ENCODE peak calls at places on chromosomes 13 and 19, in four cellular contexts. G is GM12878, F is IMR-90, X is K562. E is an unnamed sample.

GRCh38 chr13:24709186-24709913 is 29.1 kb downstream of the ATP12A start:
- DNase-seq in G (no peak), X (no peak), F (no peak), E (no peak)

GRCh38 chr13:46607768-46608553 is 55.0 kb downstream of the LRCH1 start:
- DNase-seq in X (no peak), G (no peak), F (no peak), E (no peak)

GRCh38 chr13:61316647-61317046 is 99.0 kb downstream of the PCDH20 start:
- DNase-seq in F (no peak), G (no peak), X (no peak), E (no peak)

GRCh38 chr19:1336079-1336684 is 47.5 kb upstream of the NDUFS7 start:
- DNase-seq in X (no peak), G (peak; percentile 26), F (no peak), E (no peak)

GRCh38 chr13:100508391-100508790 is 80.2 kb downstream of the GGACT start:
- DNase-seq in F (no peak), X (no peak), G (no peak), E (no peak)

GRCh38 chr13:112447761-112448603 is 71.8 kb downstream of the SPACA7 start:
- DNase-seq in X (no peak), F (no peak), G (no peak), E (no peak)

GRCh38 chr13:58573742-58574141 is 942.2 kb downstream of the PCDH17 start:
- DNase-seq in G (no peak), X (no peak), F (no peak), E (no peak)

GRCh38 chr13:89746554-89746953 is 1600.9 kb upstream of the MIR17HG start:
- DNase-seq in F (no peak), G (no peak), X (no peak), E (no peak)

GRCh38 chr13:26465954-26466353 is 91.5 kb upstream of the WASF3 start:
- DNase-seq in F (no peak), X (no peak), G (no peak), E (no peak)

GRCh38 chr13:51262501-51263211 is 40.5 kb downstream of the FAM124A start:
- DNase-seq in X (peak; percentile 27), G (no peak), F (no peak), E (no peak)

GRCh38 chr13:111658150-111659100 is 338.0 kb downstream of the TEX29 start:
- DNase-seq in X (no peak), G (no peak), F (no peak), E (no peak)

GRCh38 chr13:59587971-59588716 is 575.6 kb downstream of the DIAPH3 start:
- DNase-seq in G (no peak), X (no peak), F (no peak), E (peak; percentile 70)
- H3K9ac ChIP-seq in G (no peak overlapping the region), X (no peak overlapping the region), F (no peak overlapping the region), E (no peak overlapping the region)

GRCh38 chr13:30464496-30465351 is 1.0 kb downstream of the HMGB1 start:
- DNase-seq in X (peak; percentile 75), G (no peak), F (peak; percentile 70), E (no peak)

GRCh38 chr13:30466841-30467252 is 1.1 kb upstream of the HMGB1 start:
- DNase-seq in F (peak; percentile 20), G (no peak), X (peak; percentile 51), E (no peak)

GRCh38 chr13:30466358-30466714 is 600 bp upstream of the HMGB1 start:
- DNase-seq in F (peak; percentile 60), G (no peak), X (no peak), E (no peak)

GRCh38 chr13:30465541-30466357 is at the start of gene HMGB1:
- DNase-seq in G (peak; percentile 97), F (peak; percentile 99), X (peak; percentile 97), E (peak; percentile 98)

DNA sequence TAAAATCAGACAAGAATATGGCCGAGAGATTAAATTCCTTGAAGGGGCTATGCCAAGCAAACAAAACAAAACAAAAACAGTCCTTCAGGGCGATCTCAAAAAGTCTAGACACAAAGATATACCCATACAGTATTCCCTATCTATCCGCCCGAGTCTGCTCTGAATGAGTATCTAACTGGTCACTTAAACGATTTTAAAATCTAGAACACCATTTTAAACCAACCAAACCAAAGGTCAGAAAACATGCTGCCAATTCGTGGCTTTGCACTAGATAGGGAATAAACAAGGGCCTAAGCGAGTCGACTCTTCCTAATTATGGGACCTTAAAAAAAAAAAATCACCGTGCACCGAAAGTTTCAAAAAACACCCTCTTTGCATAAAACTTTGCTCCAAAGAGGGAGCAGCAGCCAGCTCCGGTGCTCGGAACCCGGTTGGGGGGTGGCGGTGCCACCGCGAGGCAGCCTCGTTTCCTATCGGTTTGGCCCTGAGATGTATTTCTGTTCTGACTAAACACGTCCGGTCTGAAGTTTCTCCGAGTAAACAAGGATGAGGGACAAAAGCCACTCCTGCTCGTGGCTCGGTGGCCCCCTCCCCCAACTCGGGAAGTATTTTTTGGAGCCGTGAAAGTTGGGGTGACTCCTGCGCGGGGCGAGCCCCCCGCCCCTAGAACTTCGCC is 1.8 kb downstream of the HMGB1 start:
- DNase-seq in X (peak; percentile 44), F (peak; percentile 50), G (no peak), E (peak; percentile 84)
- TF ChIP-seq FOS in X (no peak), F (no peak), G (no peak), E (peak; percentile 18)

GRCh38 chr19:18208098-18208951 is 4.5 kb upstream of the RAB3A start:
- DNase-seq in X (peak; percentile 71), G (no peak), F (peak; percentile 94), E (peak; percentile 29)
- H3K9ac ChIP-seq in X (no peak overlapping the region), G (no peak overlapping the region), F (peak overlapping the region; percentile 30), E (no peak overlapping the region)

GRCh38 chr19:56136362-56136761 is 4.7 kb upstream of the ZNF444 start:
- DNase-seq in X (no peak), F (no peak), G (no peak), E (no peak)
- TF ChIP-seq FOS in X (no peak), F (no peak), G (no peak), E (no peak)

DNA sequence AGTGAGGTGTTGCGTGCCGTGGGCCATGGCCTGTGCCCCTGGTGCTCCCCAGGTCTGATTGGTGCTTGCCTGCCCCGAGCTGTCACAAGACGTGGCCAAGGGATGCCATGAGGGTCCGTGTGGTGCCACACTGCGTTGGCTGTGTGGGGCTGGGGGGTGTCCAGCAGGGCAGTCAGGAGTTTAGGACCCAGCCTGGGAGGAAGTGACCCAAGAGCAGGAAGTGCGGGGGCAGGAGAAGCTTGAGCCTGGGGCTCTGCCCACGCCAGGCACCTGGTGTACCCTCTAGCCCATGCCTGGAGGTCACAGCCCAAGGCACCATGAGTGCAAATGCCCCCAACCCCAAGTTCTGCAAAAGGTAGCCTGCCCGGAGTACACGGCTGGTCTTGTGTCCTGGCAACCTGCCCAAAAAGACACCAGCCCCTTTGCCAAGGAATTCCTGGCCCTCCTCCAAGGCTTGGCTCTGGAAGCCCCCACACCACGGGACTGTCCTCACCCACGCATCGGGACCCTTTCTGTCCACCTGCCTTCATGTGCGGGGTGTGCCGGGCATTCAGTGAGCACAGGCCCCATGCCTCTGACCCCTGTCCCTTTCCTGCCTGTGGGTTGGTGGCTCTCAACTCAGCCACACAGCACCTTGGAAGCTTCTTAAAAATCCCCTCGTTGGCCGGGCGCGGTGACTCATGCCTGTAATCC is 24.9 kb downstream of the MPND start:
- DNase-seq in G (no peak), X (no peak), F (peak; percentile 36), E (peak; percentile 34)
- H3K9ac ChIP-seq in G (peak overlapping the region; percentile 57), X (no peak overlapping the region), F (no peak overlapping the region), E (no peak overlapping the region)

DNA sequence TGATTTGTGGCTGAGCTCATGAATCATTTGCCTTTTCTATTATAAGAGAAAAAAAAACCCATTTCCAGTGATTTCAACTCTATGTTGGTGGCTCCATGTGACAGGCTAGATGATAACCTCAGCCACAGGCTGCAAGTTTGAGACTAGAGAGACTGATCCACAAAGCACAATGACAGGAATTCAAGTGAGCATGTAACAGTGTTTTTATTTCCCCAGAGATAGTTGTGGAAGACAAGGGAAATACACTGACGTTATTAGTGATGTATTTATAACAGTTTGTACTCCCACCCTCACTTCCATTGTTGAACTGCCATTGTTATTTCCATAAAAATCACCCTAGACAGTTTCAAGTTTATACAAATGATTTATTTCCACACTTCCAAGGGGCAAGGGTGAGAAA is 27.9 kb upstream of the EDNRB start:
- DNase-seq in X (no peak), G (no peak), F (no peak), E (peak; percentile 39)
- TF ChIP-seq FOS in X (no peak), G (no peak), F (no peak), E (no peak)

E was measured in endothelial cell of umbilical vein.